ENCODE peak calls at places on chromosomes 16 and 17, in seven cellular contexts. One of them, this sample, is unnamed.

GRCh38 chr17:78893684-78894083 is 9.3 kb downstream of the CEP295NL start:
- DNase-seq in neural crest cell: no peak
- DNase-seq in cardiac muscle cell: no peak
- DNase-seq in fibroblast of the aortic adventitia: peak
- DNase-seq in mammary epithelial cell: no peak
- DNase-seq in natural killer cell: no peak
- DNase-seq in astrocyte of the cerebellum: no peak
- DNase-seq in this sample: no peak

GRCh38 chr16:17131351-17131750 is 339.4 kb downstream of the XYLT1 start:
- DNase-seq in cardiac muscle cell: no peak
- DNase-seq in neural crest cell: no peak
- DNase-seq in fibroblast of the aortic adventitia: no peak
- DNase-seq in astrocyte of the cerebellum: no peak
- DNase-seq in mammary epithelial cell: no peak
- DNase-seq in natural killer cell: no peak
- DNase-seq in this sample: no peak

GRCh38 chr16:28186752-28187151 is 25.0 kb downstream of the XPO6 start:
- DNase-seq in mammary epithelial cell: no peak
- DNase-seq in cardiac muscle cell: no peak
- DNase-seq in fibroblast of the aortic adventitia: no peak
- DNase-seq in astrocyte of the cerebellum: no peak
- DNase-seq in neural crest cell: no peak
- DNase-seq in natural killer cell: no peak
- DNase-seq in this sample: no peak

GRCh38 chr16:15899538-15900100 is 11.2 kb upstream of the CEP20 start:
- DNase-seq in neural crest cell: no peak
- DNase-seq in cardiac muscle cell: peak
- DNase-seq in astrocyte of the cerebellum: peak
- DNase-seq in natural killer cell: no peak
- DNase-seq in mammary epithelial cell: peak
- DNase-seq in fibroblast of the aortic adventitia: peak
- DNase-seq in this sample: no peak

GRCh38 chr16:30064746-30065111 is 831 bp upstream of the ALDOA start:
- DNase-seq in fibroblast of the aortic adventitia: no peak
- DNase-seq in mammary epithelial cell: no peak
- DNase-seq in natural killer cell: no peak
- DNase-seq in cardiac muscle cell: no peak
- DNase-seq in astrocyte of the cerebellum: no peak
- DNase-seq in neural crest cell: no peak
- DNase-seq in this sample: no peak

GRCh38 chr17:59756236-59756818 is 48.9 kb downstream of the VMP1 start:
- DNase-seq in neural crest cell: no peak
- DNase-seq in natural killer cell: no peak
- DNase-seq in cardiac muscle cell: peak
- DNase-seq in mammary epithelial cell: peak
- DNase-seq in astrocyte of the cerebellum: peak
- DNase-seq in fibroblast of the aortic adventitia: peak
- DNase-seq in this sample: no peak

GRCh38 chr16:71758293-71758760 is 33.8 kb upstream of the PHLPP2 start:
- DNase-seq in natural killer cell: no peak
- DNase-seq in neural crest cell: no peak
- DNase-seq in cardiac muscle cell: no peak
- DNase-seq in fibroblast of the aortic adventitia: no peak
- DNase-seq in mammary epithelial cell: no peak
- DNase-seq in astrocyte of the cerebellum: no peak
- DNase-seq in this sample: no peak

GRCh38 chr17:21278304-21279197 is 6.0 kb upstream of the MAP2K3 start:
- DNase-seq in mammary epithelial cell: no peak
- DNase-seq in natural killer cell: no peak
- DNase-seq in fibroblast of the aortic adventitia: peak
- DNase-seq in cardiac muscle cell: peak
- DNase-seq in neural crest cell: no peak
- DNase-seq in astrocyte of the cerebellum: no peak
- DNase-seq in this sample: no peak

GRCh38 chr17:50542795-50543774 is 3.9 kb upstream of the SPATA20 start:
- DNase-seq in neural crest cell: no peak
- DNase-seq in astrocyte of the cerebellum: no peak
- DNase-seq in natural killer cell: no peak
- DNase-seq in cardiac muscle cell: no peak
- DNase-seq in fibroblast of the aortic adventitia: no peak
- DNase-seq in mammary epithelial cell: no peak
- DNase-seq in this sample: no peak

GRCh38 chr17:80375186-80375585 is 39.8 kb upstream of the ENDOV start:
- DNase-seq in natural killer cell: no peak
- DNase-seq in cardiac muscle cell: no peak
- DNase-seq in astrocyte of the cerebellum: no peak
- DNase-seq in mammary epithelial cell: no peak
- DNase-seq in fibroblast of the aortic adventitia: no peak
- DNase-seq in neural crest cell: no peak
- DNase-seq in this sample: no peak

GRCh38 chr16:60204221-60204620 is 1470.1 kb upstream of the GOT2 start:
- DNase-seq in astrocyte of the cerebellum: no peak
- DNase-seq in neural crest cell: no peak
- DNase-seq in mammary epithelial cell: peak
- DNase-seq in cardiac muscle cell: no peak
- DNase-seq in fibroblast of the aortic adventitia: no peak
- DNase-seq in natural killer cell: no peak
- DNase-seq in this sample: no peak

GRCh38 chr16:63530974-63531373 is 1494.7 kb upstream of the CDH8 start:
- DNase-seq in astrocyte of the cerebellum: no peak
- DNase-seq in fibroblast of the aortic adventitia: no peak
- DNase-seq in natural killer cell: no peak
- DNase-seq in cardiac muscle cell: no peak
- DNase-seq in neural crest cell: no peak
- DNase-seq in mammary epithelial cell: no peak
- DNase-seq in this sample: no peak

GRCh38 chr17:49076575-49077384 is 55.8 kb upstream of the B4GALNT2 start:
- DNase-seq in mammary epithelial cell: peak
- DNase-seq in astrocyte of the cerebellum: peak
- DNase-seq in natural killer cell: no peak
- DNase-seq in fibroblast of the aortic adventitia: peak
- DNase-seq in cardiac muscle cell: peak
- DNase-seq in neural crest cell: no peak
- DNase-seq in this sample: no peak

GRCh38 chr17:3008336-3009279 is 54.8 kb downstream of the OR1D5 start:
- DNase-seq in fibroblast of the aortic adventitia: no peak
- DNase-seq in mammary epithelial cell: no peak
- DNase-seq in astrocyte of the cerebellum: no peak
- DNase-seq in cardiac muscle cell: no peak
- DNase-seq in natural killer cell: no peak
- DNase-seq in neural crest cell: no peak
- DNase-seq in this sample: no peak

GRCh38 chr17:83050651-83051422 is 28.6 kb upstream of the METRNL start:
- DNase-seq in cardiac muscle cell: no peak
- DNase-seq in mammary epithelial cell: no peak
- DNase-seq in natural killer cell: peak
- DNase-seq in fibroblast of the aortic adventitia: no peak
- DNase-seq in neural crest cell: no peak
- DNase-seq in astrocyte of the cerebellum: no peak
- DNase-seq in this sample: no peak

GRCh38 chr16:55340445-55340844 is 16.4 kb downstream of the IRX6 start:
- DNase-seq in cardiac muscle cell: no peak
- DNase-seq in mammary epithelial cell: no peak
- DNase-seq in fibroblast of the aortic adventitia: no peak
- DNase-seq in astrocyte of the cerebellum: no peak
- DNase-seq in neural crest cell: no peak
- DNase-seq in natural killer cell: no peak
- DNase-seq in this sample: no peak

GRCh38 chr17:49480833-49481615 is 14.1 kb upstream of the NGFR start:
- DNase-seq in fibroblast of the aortic adventitia: no peak
- DNase-seq in mammary epithelial cell: no peak
- DNase-seq in astrocyte of the cerebellum: no peak
- DNase-seq in natural killer cell: no peak
- DNase-seq in cardiac muscle cell: no peak
- DNase-seq in neural crest cell: no peak
- DNase-seq in this sample: no peak

GRCh38 chr17:2783310-2784030 is 12.8 kb upstream of the RAP1GAP2 start:
- DNase-seq in astrocyte of the cerebellum: no peak
- DNase-seq in neural crest cell: no peak
- DNase-seq in mammary epithelial cell: no peak
- DNase-seq in fibroblast of the aortic adventitia: no peak
- DNase-seq in natural killer cell: no peak
- DNase-seq in cardiac muscle cell: no peak
- DNase-seq in this sample: no peak

GRCh38 chr16:89847056-89847929 is 19.0 kb downstream of the SPIRE2 start:
- DNase-seq in natural killer cell: no peak
- DNase-seq in fibroblast of the aortic adventitia: no peak
- DNase-seq in neural crest cell: no peak
- DNase-seq in astrocyte of the cerebellum: no peak
- DNase-seq in mammary epithelial cell: no peak
- DNase-seq in cardiac muscle cell: no peak
- DNase-seq in this sample: no peak

GRCh38 chr17:32481193-32481592 is 5.6 kb upstream of the CDK5R1 start:
- DNase-seq in neural crest cell: no peak
- DNase-seq in natural killer cell: no peak
- DNase-seq in astrocyte of the cerebellum: no peak
- DNase-seq in fibroblast of the aortic adventitia: no peak
- DNase-seq in cardiac muscle cell: no peak
- DNase-seq in mammary epithelial cell: no peak
- DNase-seq in this sample: peak

GRCh38 chr16:15643453-15644305 is 725 bp upstream of the MARF1 start:
- DNase-seq in cardiac muscle cell: peak
- DNase-seq in astrocyte of the cerebellum: peak
- DNase-seq in neural crest cell: peak
- DNase-seq in natural killer cell: no peak
- DNase-seq in mammary epithelial cell: no peak
- DNase-seq in fibroblast of the aortic adventitia: peak
- DNase-seq in this sample: no peak

GRCh38 chr17:8004899-8005298 is 2.5 kb downstream of the GUCY2D start:
- DNase-seq in astrocyte of the cerebellum: no peak
- DNase-seq in fibroblast of the aortic adventitia: peak
- DNase-seq in neural crest cell: no peak
- DNase-seq in natural killer cell: no peak
- DNase-seq in cardiac muscle cell: peak
- DNase-seq in mammary epithelial cell: no peak
- DNase-seq in this sample: no peak

GRCh38 chr17:76497979-76498885 is 3.0 kb downstream of the RHBDF2 start:
- DNase-seq in mammary epithelial cell: peak
- DNase-seq in cardiac muscle cell: peak
- DNase-seq in neural crest cell: peak
- DNase-seq in astrocyte of the cerebellum: no peak
- DNase-seq in natural killer cell: no peak
- DNase-seq in fibroblast of the aortic adventitia: peak
- DNase-seq in this sample: no peak

DNA sequence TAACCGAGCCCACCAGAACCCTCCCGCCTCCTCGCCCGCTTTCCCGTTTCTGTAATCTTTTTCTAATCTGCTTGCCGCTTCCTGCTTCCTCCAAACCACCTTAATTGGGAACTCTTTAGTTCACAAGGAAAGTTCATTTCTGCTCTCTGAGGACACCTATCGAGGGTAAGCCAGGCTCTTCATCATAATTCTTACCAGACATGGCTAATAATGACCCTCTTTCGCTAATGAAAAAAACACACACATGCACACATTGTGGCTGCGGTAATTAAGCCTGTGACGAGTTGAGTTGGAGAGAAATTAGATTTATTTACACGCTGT is 100.7 kb downstream of the ZNF423 start:
- DNase-seq in astrocyte of the cerebellum: peak
- DNase-seq in mammary epithelial cell: no peak
- DNase-seq in natural killer cell: no peak
- DNase-seq in neural crest cell: no peak
- DNase-seq in cardiac muscle cell: peak
- DNase-seq in fibroblast of the aortic adventitia: peak
- DNase-seq in this sample: no peak
- TF ChIP-seq CTCF in astrocyte of the cerebellum: peak
- TF ChIP-seq CTCF in mammary epithelial cell: no peak
- TF ChIP-seq CTCF in natural killer cell: no peak
- TF ChIP-seq CTCF in neural crest cell: peak
- TF ChIP-seq CTCF in cardiac muscle cell: peak
- TF ChIP-seq CTCF in fibroblast of the aortic adventitia: peak
- TF ChIP-seq CTCF in this sample: peak

GRCh38 chr17:75270218-75270965 is 639 bp downstream of the MIF4GD start:
- DNase-seq in natural killer cell: no peak
- DNase-seq in cardiac muscle cell: peak
- DNase-seq in astrocyte of the cerebellum: no peak
- DNase-seq in neural crest cell: peak
- DNase-seq in mammary epithelial cell: peak
- DNase-seq in fibroblast of the aortic adventitia: peak
- DNase-seq in this sample: peak
- TF ChIP-seq CTCF in natural killer cell: no peak
- TF ChIP-seq CTCF in cardiac muscle cell: peak
- TF ChIP-seq CTCF in astrocyte of the cerebellum: peak
- TF ChIP-seq CTCF in neural crest cell: peak
- TF ChIP-seq CTCF in mammary epithelial cell: peak
- TF ChIP-seq CTCF in fibroblast of the aortic adventitia: peak
- TF ChIP-seq CTCF in this sample: peak

GRCh38 chr16:2764718-2765117 is 12.3 kb downstream of the SRRM2 start:
- DNase-seq in astrocyte of the cerebellum: no peak
- DNase-seq in mammary epithelial cell: no peak
- DNase-seq in cardiac muscle cell: no peak
- DNase-seq in neural crest cell: no peak
- DNase-seq in natural killer cell: no peak
- DNase-seq in fibroblast of the aortic adventitia: no peak
- DNase-seq in this sample: no peak
- TF ChIP-seq CTCF in astrocyte of the cerebellum: no peak
- TF ChIP-seq CTCF in mammary epithelial cell: no peak
- TF ChIP-seq CTCF in cardiac muscle cell: no peak
- TF ChIP-seq CTCF in neural crest cell: no peak
- TF ChIP-seq CTCF in natural killer cell: no peak
- TF ChIP-seq CTCF in fibroblast of the aortic adventitia: no peak
- TF ChIP-seq CTCF in this sample: no peak

GRCh38 chr16:65702707-65703402 is 581.0 kb upstream of the CDH11 start:
- DNase-seq in cardiac muscle cell: peak
- DNase-seq in fibroblast of the aortic adventitia: peak
- DNase-seq in mammary epithelial cell: no peak
- DNase-seq in natural killer cell: no peak
- DNase-seq in astrocyte of the cerebellum: no peak
- DNase-seq in neural crest cell: no peak
- DNase-seq in this sample: no peak

GRCh38 chr16:65698943-65699342 is 577.1 kb upstream of the CDH11 start:
- DNase-seq in cardiac muscle cell: peak
- DNase-seq in natural killer cell: no peak
- DNase-seq in mammary epithelial cell: no peak
- DNase-seq in fibroblast of the aortic adventitia: peak
- DNase-seq in neural crest cell: no peak
- DNase-seq in astrocyte of the cerebellum: no peak
- DNase-seq in this sample: no peak

GRCh38 chr16:65700599-65700998 is 578.7 kb upstream of the CDH11 start:
- DNase-seq in cardiac muscle cell: peak
- DNase-seq in natural killer cell: no peak
- DNase-seq in neural crest cell: no peak
- DNase-seq in astrocyte of the cerebellum: no peak
- DNase-seq in mammary epithelial cell: no peak
- DNase-seq in fibroblast of the aortic adventitia: peak
- DNase-seq in this sample: no peak

GRCh38 chr16:65710107-65710506 is 588.2 kb upstream of the CDH11 start:
- DNase-seq in natural killer cell: no peak
- DNase-seq in fibroblast of the aortic adventitia: no peak
- DNase-seq in mammary epithelial cell: no peak
- DNase-seq in cardiac muscle cell: no peak
- DNase-seq in neural crest cell: no peak
- DNase-seq in astrocyte of the cerebellum: no peak
- DNase-seq in this sample: no peak

DNA sequence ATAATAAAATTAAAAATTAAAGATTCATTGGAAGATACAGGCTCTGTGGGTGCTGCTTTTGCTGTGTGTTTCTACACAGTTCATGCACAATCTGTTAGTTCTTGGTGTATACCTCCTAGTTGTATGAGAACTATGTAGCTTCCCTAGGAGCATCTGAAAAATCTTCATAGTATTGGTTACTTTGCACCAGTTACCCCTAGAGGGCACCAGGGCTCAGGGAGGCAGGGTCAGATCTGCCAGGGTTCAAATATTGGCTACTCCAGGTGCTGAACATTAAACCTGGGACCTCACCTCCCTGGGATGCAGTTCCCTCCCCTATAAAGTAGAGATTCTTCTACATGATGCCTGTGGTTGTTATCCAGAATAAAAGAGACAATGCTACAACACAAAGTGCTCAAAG is 583.0 kb upstream of the CDH11 start:
- DNase-seq in neural crest cell: no peak
- DNase-seq in cardiac muscle cell: no peak
- DNase-seq in mammary epithelial cell: no peak
- DNase-seq in natural killer cell: no peak
- DNase-seq in astrocyte of the cerebellum: no peak
- DNase-seq in fibroblast of the aortic adventitia: no peak
- DNase-seq in this sample: no peak
- TF ChIP-seq CTCF in neural crest cell: peak
- TF ChIP-seq CTCF in cardiac muscle cell: peak
- TF ChIP-seq CTCF in mammary epithelial cell: peak
- TF ChIP-seq CTCF in natural killer cell: no peak
- TF ChIP-seq CTCF in astrocyte of the cerebellum: peak
- TF ChIP-seq CTCF in fibroblast of the aortic adventitia: peak
- TF ChIP-seq CTCF in this sample: peak

This sample was measured in type B pancreatic cell.